ENCODE peak calls at places on chromosomes 7 and 10, in four cellular contexts. K, H, A and E are unnamed samples.

GRCh38 chr10:109866168-109866994 is 56.9 kb downstream of the XPNPEP1 start:
- DNase-seq in K (no peak), A (no peak), H (peak), E (no peak)

GRCh38 chr10:71608863-71609768 is 110.5 kb downstream of the C10orf105 start:
- DNase-seq in H (peak), A (peak), K (peak), E (peak)

GRCh38 chr10:70918851-70919530 is 30.6 kb upstream of the PCBD1 start:
- DNase-seq in H (peak), A (no peak), K (no peak), E (no peak)

GRCh38 chr7:44767912-44768662 is 19.4 kb downstream of the ZMIZ2 start:
- DNase-seq in K (peak), H (peak), A (peak), E (no peak)

GRCh38 chr7:41977165-41977651 is 259.8 kb downstream of the GLI3 start:
- DNase-seq in H (peak), K (no peak), A (no peak), E (no peak)

GRCh38 chr7:18975276-18975675 is 142.2 kb downstream of the TWIST1 start:
- DNase-seq in H (no peak), A (no peak), K (no peak), E (no peak)

GRCh38 chr7:12975387-12975786 is 288.0 kb downstream of the ARL4A start:
- DNase-seq in H (no peak), K (no peak), A (no peak), E (no peak)

GRCh38 chr7:115731796-115732471 is 298.6 kb downstream of the TFEC start:
- DNase-seq in H (no peak), A (no peak), K (no peak), E (no peak)

GRCh38 chr10:80729896-80730295 is 192.2 kb downstream of the SH2D4B start:
- DNase-seq in H (no peak), A (no peak), K (no peak), E (no peak)

GRCh38 chr7:42456267-42456666 is 219.3 kb upstream of the GLI3 start:
- DNase-seq in A (no peak), H (no peak), K (no peak), E (no peak)

GRCh38 chr7:20784311-20785210 is 2.1 kb downstream of the SP8 start:
- DNase-seq in A (no peak), H (peak), K (no peak), E (no peak)

GRCh38 chr10:131889755-131890154 is 11.1 kb upstream of the PPP2R2D start:
- DNase-seq in A (no peak), K (no peak), H (no peak), E (no peak)

GRCh38 chr7:47369736-47370135 is 212.2 kb downstream of the TNS3 start:
- DNase-seq in K (no peak), H (no peak), A (no peak), E (no peak)

GRCh38 chr7:114930107-114930521 is 8.2 kb downstream of the MDFIC start:
- DNase-seq in H (no peak), A (no peak), K (no peak), E (no peak)

GRCh38 chr7:144404911-144405310 is 1.4 kb upstream of the NOBOX start:
- DNase-seq in A (no peak), K (no peak), H (no peak), E (no peak)

GRCh38 chr10:132563485-132564248 is 26.1 kb downstream of the INPP5A start:
- DNase-seq in H (no peak), A (no peak), K (no peak), E (no peak)

GRCh38 chr7:64893401-64893800 is 9.7 kb upstream of the ZNF273 start:
- DNase-seq in A (no peak), H (no peak), K (no peak), E (no peak)

GRCh38 chr7:46525876-46526275 is 604.8 kb upstream of the IGFBP3 start:
- DNase-seq in K (no peak), A (no peak), H (no peak), E (no peak)

GRCh38 chr7:130037703-130038102 is 13.5 kb downstream of the ZC3HC1 start:
- DNase-seq in K (no peak), A (no peak), H (peak), E (no peak)

GRCh38 chr7:137992738-137993394 is 9.0 kb downstream of the CREB3L2 start:
- DNase-seq in H (peak), A (no peak), K (no peak), E (no peak)

GRCh38 chr10:125283191-125283590 is 122.8 kb upstream of the CTBP2 start:
- DNase-seq in K (no peak), H (peak), A (no peak), E (no peak)

GRCh38 chr10:71741671-71742070 is 22.1 kb upstream of the C10orf105 start:
- DNase-seq in K (no peak), H (no peak), A (no peak), E (no peak)

GRCh38 chr10:78952686-78953085 is 116.1 kb upstream of the ZMIZ1 start:
- DNase-seq in A (no peak), H (no peak), K (no peak), E (no peak)

GRCh38 chr7:120874722-120875121 is 16.8 kb upstream of the TSPAN12 start:
- DNase-seq in H (no peak), K (no peak), A (no peak), E (no peak)

DNA sequence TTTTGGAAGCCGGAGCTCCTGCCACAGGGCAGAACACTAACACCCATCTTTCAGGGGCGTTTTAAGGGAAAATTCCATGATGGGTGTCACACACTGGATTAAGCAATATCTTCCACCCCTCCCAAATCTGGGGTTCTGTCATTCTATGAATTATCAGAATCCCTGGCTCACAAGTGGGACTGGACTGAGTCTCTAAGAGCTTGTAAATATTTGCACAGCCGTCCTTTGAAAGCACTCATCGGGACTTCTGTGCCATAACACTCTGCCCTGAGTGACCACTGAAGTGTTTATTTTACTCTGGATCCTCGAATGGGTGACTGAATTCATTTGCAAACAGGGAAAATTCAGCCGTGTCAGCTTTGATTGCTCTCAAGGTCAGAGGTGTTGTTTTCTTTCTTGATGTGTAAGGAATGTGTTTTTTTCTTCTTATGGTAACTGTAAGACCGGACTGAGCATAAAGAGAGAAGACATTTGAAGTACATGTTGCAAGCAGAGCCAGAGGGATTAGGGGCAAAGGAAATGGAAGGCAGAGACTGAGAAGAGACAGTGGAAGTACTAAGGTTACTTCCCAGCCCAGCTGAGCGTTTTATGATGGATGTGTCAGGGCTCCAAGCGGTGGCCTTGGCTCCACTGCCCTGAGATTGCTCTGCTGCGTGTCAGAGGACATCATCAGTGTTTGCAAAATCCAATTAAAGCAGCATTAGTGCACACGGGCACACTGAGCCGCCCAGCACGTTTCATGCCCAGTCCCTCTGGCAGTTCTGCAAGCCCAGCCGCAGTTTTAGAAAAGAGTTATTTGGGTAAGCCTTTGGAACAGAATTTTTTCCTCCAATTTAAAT is 17.7 kb upstream of the GTPBP4 start:
- DNase-seq in K (no peak), A (no peak), H (peak), E (no peak)
- H3K27ac ChIP-seq in K (no peak), A (no peak), H (peak), E (no peak)

DNA sequence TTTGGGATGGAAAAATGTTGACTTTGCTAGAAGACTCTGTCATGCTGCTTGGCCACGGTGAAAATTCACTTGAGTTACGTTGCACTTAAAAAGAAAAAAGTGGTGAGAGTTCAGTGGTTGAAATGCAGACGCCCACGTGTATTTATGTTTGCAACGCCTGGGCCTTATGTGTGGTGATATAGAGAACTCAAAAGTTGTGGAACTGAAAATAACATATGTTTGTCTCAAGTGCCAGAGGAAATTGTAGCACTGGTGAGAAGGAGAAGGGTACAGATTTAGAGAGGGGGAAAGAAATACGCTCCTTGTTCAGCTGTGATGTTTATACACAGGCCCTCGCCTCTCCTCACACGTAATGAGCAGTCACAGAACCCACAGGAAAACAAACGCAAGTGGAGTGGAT is 73.6 kb downstream of the EMX2 start:
- DNase-seq in K (no peak), A (no peak), H (no peak), E (no peak)
- H3K27ac ChIP-seq in K (no peak), A (no peak), H (no peak), E (no peak)

DNA sequence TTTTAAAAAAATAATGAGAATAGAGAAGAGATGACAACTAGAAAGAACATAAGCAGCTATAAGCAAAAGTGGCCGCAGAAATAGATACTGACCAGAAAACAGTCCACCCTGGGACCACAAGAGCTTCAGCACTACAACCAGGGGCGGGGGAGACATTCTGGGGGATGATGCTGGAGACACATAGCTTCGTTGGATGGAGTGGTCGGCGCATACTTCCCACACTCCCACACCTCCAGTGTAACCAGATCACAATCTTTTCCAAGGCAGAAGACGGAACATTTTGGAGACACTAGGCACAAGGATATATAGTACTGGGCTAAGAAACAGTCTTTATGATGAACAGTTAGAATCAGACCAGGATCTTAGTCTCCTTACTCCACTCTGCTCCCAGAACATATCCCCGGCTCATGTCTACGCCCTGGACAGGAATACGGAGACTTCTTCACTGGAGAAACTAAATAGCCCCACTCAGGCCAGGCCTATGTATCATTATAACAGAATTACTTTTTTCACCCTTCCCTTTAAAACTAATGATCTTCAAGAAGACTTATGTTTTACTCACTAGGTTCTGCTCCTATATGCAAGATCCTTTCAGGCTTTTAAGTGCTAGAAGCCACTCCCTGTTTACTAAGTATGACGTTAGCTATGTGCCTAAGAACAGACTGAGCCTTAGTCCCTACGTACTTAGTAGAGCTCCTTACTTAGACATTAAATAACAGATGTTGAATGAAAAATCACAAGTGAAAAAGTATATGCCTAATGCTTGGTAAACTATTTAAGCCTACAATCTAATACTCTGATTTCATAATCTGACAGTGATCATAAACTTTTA is 169.6 kb downstream of the SRPK2 start:
- DNase-seq in H (peak), K (no peak), A (no peak), E (no peak)
- H3K27ac ChIP-seq in H (peak), K (no peak), A (no peak), E (no peak)

GRCh38 chr10:89138755-89139154 is 68.4 kb downstream of the CH25H start:
- DNase-seq in A (no peak), K (no peak), H (no peak), E (no peak)
- H3K27ac ChIP-seq in A (no peak), K (no peak), H (no peak), E (no peak)

GRCh38 chr7:151101621-151102396 is 15.5 kb downstream of the AGAP3 start:
- DNase-seq in H (no peak), A (no peak), K (no peak), E (no peak)
- H3K27ac ChIP-seq in H (no peak), A (no peak), K (no peak), E (no peak)

GRCh38 chr10:92290837-92291609 is at the start of the genes CPEB3 and MARCHF5:
- DNase-seq in A (peak), H (peak), K (peak), E (peak)

GRCh38 chr10:92291610-92291859 is 568 bp downstream of the MARCHF5 start:
- DNase-seq in A (no peak), K (no peak), H (no peak), E (no peak)

GRCh38 chr10:92291921-92292860 is 1.2 kb downstream of the MARCHF5 start:
- DNase-seq in H (peak), K (peak), A (peak), E (no peak)

DNA sequence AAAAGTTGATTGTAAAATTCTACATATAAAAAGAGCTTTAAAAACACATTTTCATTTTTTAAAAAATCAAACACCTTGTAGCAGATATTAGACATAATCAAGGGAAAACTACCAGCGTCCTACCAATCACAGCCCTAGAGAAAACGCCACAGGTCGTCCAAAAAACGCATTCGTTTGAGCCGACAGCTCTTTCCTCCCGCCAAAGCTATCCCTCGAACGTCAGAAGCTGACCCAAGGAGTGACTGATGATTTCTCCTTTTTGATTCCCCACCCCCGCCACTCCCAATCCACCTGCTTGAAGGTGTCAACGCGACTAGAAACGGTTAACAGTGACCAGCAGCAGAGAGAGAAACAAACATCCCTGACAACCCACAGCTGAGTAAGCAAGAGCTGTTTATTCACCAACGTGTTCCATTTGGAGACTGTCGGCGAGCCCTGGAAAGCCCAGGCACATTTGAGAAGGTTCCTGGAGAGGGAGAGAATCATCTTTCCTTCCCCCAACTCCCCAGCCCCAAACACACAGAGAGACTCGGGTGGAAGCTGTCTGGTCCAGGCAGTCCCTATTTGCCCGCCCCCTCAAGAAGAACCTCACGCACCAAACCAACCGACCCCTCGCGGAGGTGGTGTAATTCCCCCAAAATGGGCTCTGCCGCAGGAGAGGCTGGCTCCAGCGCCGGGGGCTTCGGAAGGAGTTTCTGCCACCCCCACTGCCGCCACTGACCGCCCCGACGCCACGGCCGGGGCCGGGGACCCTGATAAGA is 622 bp downstream of the CPEB3 start:
- DNase-seq in K (peak), A (peak), H (peak), E (no peak)
- H3K27ac ChIP-seq in K (peak), A (peak), H (peak), E (peak)

DNA sequence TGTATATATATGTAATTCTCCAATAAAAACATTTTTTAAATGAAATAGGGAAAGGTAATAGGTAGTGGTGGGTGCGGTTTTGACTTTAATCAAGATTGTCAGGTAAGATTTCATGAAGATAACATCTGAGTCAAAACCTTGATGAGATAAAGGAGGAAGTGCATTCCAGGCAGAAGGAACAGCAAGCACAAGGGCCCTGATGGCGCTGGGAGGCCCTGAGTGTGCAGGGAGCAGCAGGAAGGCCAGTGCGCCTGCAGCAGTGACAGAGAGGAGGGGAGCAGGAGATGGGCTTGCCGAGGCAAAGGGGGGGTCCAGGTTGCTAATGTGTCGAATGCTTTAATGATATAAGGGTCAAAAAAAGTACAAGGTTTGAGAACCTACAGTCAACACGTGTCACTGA is 69.8 kb downstream of the GNA12 start:
- DNase-seq in A (no peak), K (no peak), H (no peak), E (no peak)
- H3K27ac ChIP-seq in A (no peak), K (no peak), H (no peak), E (no peak)

DNA sequence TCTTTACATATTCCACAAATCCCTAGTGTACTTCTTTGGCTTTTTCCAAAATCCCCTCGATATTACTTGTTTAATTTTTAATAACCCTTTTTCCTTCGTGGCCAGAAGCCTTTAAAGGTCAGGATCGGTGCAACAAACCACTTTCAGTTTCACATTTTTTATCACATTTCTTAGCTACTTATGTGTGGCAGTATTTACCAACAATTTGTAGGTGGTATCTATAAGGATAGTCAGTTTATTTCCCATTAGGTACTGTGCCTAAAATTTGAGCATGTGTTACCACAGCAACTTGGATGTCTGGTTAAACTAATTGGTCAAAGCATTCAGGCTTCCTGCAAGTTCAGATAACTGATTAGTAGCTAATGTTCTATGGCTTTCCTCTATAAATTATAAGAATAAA is 104.9 kb downstream of the CDK14 start:
- DNase-seq in K (no peak), A (no peak), H (no peak), E (no peak)
- H3K27ac ChIP-seq in K (no peak), A (no peak), H (no peak), E (no peak)